ENCODE peak calls at places on chromosomes 2 and 18, in six cellular contexts. Z is brain microvascular endothelial cell, Y is astrocyte, P is mammary epithelial cell, I is IMR-90, B is cardiac muscle cell. O is an unnamed sample. For H3K36me3, the result is how much of the 10 kb centered on the place peaks cover.

GRCh38 chr2:9548506-9548905 is 7.1 kb downstream of the ADAM17 start:
- DNase-seq in Z (no peak), Y (no peak), P (peak), I (peak), B (peak), O (peak)

GRCh38 chr2:47065771-47066380 is 89.2 kb downstream of the STPG4 start:
- DNase-seq in Z (peak), Y (peak), P (peak), I (peak), B (peak), O (no peak)

GRCh38 chr2:71793965-71794364 is 340.6 kb downstream of the DYSF start:
- DNase-seq in Z (no peak), Y (no peak), P (no peak), I (no peak), B (no peak), O (no peak)

GRCh38 chr2:85734015-85734414 is 19.8 kb upstream of the ATOH8 start:
- DNase-seq in Z (no peak), Y (no peak), P (no peak), I (no peak), B (no peak), O (no peak)

GRCh38 chr2:234951386-234952269 is at the start of gene SH3BP4:
- DNase-seq in Z (peak), Y (peak), P (peak), I (peak), B (peak), O (no peak)

GRCh38 chr2:10911291-10912075 is at the start of gene KCNF1:
- DNase-seq in Z (no peak), Y (peak), P (peak), I (peak), B (peak), O (no peak)

GRCh38 chr2:216283038-216283900 is 89.0 kb downstream of the MARCHF4 start:
- DNase-seq in Z (no peak), Y (no peak), P (no peak), I (no peak), B (no peak), O (peak)

GRCh38 chr18:5998907-5999306 is 103.6 kb upstream of the TMEM200C start:
- DNase-seq in Z (no peak), Y (no peak), P (no peak), I (no peak), B (no peak), O (no peak)

GRCh38 chr18:45402485-45403056 is 212.7 kb upstream of the SLC14A2 start:
- DNase-seq in Z (peak), Y (peak), P (peak), I (peak), B (no peak), O (no peak)

GRCh38 chr2:121346407-121346806 is 61.4 kb upstream of the TFCP2L1 start:
- DNase-seq in Z (no peak), Y (no peak), P (peak), I (no peak), B (no peak), O (no peak)

GRCh38 chr2:7071916-7072556 is 154.8 kb downstream of the RNF144A start:
- DNase-seq in Z (no peak), Y (no peak), P (no peak), I (no peak), B (no peak), O (no peak)

GRCh38 chr2:15797231-15797945 is 143.0 kb upstream of the MYCN start:
- DNase-seq in Z (no peak), Y (no peak), P (no peak), I (no peak), B (no peak), O (no peak)

GRCh38 chr2:121253021-121253673 is 31.9 kb downstream of the TFCP2L1 start:
- DNase-seq in Z (no peak), Y (no peak), P (no peak), I (no peak), B (no peak), O (no peak)

GRCh38 chr18:77103991-77104521 is 28.5 kb downstream of the MBP start:
- DNase-seq in Z (peak), Y (no peak), P (no peak), I (no peak), B (peak), O (no peak)

DNA sequence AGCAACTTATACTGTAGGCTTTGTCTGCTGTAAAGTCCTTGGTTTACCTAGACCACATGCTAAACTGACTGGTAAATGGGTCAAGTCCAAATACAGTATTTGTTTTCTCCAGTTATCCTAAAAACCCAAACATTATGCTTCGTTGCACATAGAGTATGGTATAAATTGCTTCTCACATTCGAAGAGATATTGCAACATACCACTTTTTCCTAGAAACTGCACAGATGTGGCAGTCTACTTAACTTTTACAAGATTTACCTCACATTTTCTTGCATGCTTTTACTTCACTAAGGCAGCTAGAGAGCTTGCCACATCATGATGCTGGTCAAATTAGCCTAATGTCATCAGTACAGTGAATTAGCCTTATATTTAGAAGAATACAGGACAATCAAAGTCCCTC is 66.0 kb upstream of the SCN7A start:
- DNase-seq in Z (no peak), Y (no peak), P (no peak), I (no peak), B (no peak), O (no peak)
- TF ChIP-seq CTCF in Z (no peak), Y (no peak), P (no peak), I (no peak), B (no peak), O (no peak)

GRCh38 chr2:227411990-227412350 is 24.2 kb upstream of the SCYGR1 start:
- DNase-seq in Z (peak), Y (peak), P (peak), I (peak), B (no peak), O (no peak)

GRCh38 chr2:227413371-227413770 is 25.6 kb upstream of the SCYGR1 start:
- DNase-seq in Z (no peak), Y (no peak), P (no peak), I (no peak), B (no peak), O (no peak)

GRCh38 chr2:227414846-227415245 is 27.1 kb upstream of the SCYGR1 start:
- DNase-seq in Z (peak), Y (peak), P (peak), I (peak), B (peak), O (no peak)

GRCh38 chr2:227411320-227411989 is 23.7 kb upstream of the SCYGR1 start:
- DNase-seq in Z (peak), Y (peak), P (peak), I (peak), B (peak), O (peak)

GRCh38 chr2:227412877-227413276 is 25.1 kb upstream of the SCYGR1 start:
- DNase-seq in Z (no peak), Y (no peak), P (no peak), I (no peak), B (no peak), O (no peak)
- H3K4me3 ChIP-seq in Z (no peak), Y (no peak), P (no peak), I (no peak), B (no peak), O (no peak)

DNA sequence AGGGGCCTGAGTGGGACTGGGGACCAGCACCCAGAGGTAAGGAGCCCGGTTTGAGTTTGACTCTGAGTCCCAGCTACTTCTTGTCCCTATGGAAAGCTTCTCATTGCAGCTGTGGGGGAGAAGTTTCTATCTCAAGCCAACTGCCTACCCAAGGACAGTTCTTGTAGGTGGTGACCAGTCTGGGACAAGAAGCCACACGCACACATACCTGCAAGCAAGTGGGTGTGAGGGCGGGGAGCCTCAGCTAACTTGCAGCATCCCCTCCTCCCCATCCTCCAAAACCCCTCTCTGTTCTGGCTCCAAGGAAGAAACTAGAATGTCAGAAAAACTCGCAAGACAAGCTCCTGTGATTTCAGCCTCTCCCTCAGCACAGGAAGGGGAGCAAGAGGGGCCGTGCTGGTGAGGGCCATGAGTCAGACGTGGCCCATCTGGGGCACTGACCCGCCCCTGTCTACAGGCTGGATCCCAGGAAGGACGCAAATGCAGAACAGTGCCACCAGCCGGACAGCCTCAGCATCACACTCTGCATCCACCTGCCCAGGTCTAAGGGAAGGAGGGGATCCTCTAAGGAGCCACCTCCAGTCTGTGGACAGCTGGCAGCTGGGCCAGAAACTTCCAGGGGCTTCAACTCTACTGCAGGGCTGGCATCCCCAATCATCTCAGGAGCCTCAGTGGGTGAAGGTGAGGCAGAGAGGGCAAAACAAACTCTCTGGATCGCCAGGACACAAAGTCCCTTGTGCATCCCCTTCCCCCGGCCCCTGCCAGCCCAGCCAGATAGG is 103.4 kb downstream of the TNS1 start:
- DNase-seq in Z (peak), Y (peak), P (peak), I (peak), B (peak), O (no peak)
- H3K36me3 ChIP-seq in Z (under half), Y (under half), P (under half), I (under half), B (under half), O (under half)

GRCh38 chr2:200575957-200576356 is 9.9 kb upstream of the AOX1 start:
- DNase-seq in Z (no peak), Y (no peak), P (peak), I (peak), B (peak), O (no peak)
- TF ChIP-seq CTCF in Z (peak), Y (peak), P (peak), I (peak), B (peak), O (peak)

GRCh38 chr2:174333017-174333501 is 1.7 kb upstream of the SP9 start:
- DNase-seq in Z (no peak), Y (no peak), P (no peak), I (no peak), B (no peak), O (no peak)
- H3K4me3 ChIP-seq in Z (no peak), Y (no peak), P (no peak), I (no peak), B (no peak), O (peak)

DNA sequence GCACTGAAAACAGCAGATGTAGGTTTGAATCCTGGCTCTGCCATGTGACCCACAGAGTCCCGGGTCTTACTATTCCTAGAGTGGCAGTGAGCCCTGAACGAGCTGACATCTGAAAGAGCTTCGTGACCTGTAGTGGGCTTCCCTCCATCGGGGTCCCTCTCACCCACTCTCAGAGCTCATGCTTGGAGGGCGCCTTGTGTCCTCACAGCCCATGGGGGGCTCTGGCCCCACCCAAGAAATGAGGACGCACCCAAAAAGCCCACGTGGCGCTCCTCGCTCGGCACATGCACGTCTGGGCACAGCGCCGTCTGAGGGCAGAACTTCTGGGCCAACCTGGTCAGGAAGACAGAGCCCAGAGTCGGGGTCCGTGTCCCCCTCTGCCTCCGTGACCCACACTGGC is 23.7 kb downstream of the LBH start:
- DNase-seq in Z (no peak), Y (no peak), P (no peak), I (no peak), B (no peak), O (no peak)
- H3K36me3 ChIP-seq in Z (under half), Y (under half), P (under half), I (half or more), B (half or more), O (under half)

GRCh38 chr2:238440767-238441166 is 14.0 kb downstream of the ASB1 start:
- DNase-seq in Z (no peak), Y (no peak), P (no peak), I (no peak), B (no peak), O (no peak)
- TF ChIP-seq CTCF in Z (no peak), Y (no peak), P (no peak), I (no peak), B (no peak), O (no peak)

O was measured in GM06990.